ENCODE peak calls at places on chromosomes 1 and 21, in five cellular contexts. D is stimulated activated CD4-positive, alpha-beta T cell treated with anti-CD3 and anti-CD28 coated beads, Interleukin-1b, Interleukin-23, amount 100 ng/mL, for 1 hour; F is C1 segment of cervical spinal cord; I is fibroblast of mammary gland; H is fibroblast of lung. R is an unnamed sample.

GRCh38 chr1:46003315-46003714 is 129.1 kb downstream of the PIK3R3 start:
- DNase-seq in D (no peak), F (no peak), I (no peak), H (no peak), R (no peak)

GRCh38 chr1:160954158-160955104 is at the start of gene ITLN2:
- DNase-seq in D (no peak), F (no peak), I (peak; percentile 30), H (peak; percentile 14), R (no peak)

GRCh38 chr1:54804471-54805132 is 3.5 kb upstream of the TTC22 start:
- DNase-seq in D (no peak), F (no peak), I (peak; percentile 34), H (no peak), R (no peak)

GRCh38 chr1:20223659-20224058 is 37.3 kb upstream of the PLA2G2C start:
- DNase-seq in D (no peak), F (no peak), I (no peak), H (no peak), R (no peak)

GRCh38 chr1:191963286-191963685 is 195.0 kb upstream of the RGS18 start:
- DNase-seq in D (no peak), F (no peak), I (no peak), H (peak; percentile 77), R (no peak)

GRCh38 chr1:162168261-162168660 is 98.8 kb downstream of the NOS1AP start:
- DNase-seq in D (no peak), F (no peak), I (no peak), H (no peak), R (no peak)

GRCh38 chr1:3463013-3463385 is 8.5 kb downstream of the ARHGEF16 start:
- DNase-seq in D (no peak), F (no peak), I (no peak), H (no peak), R (no peak)

GRCh38 chr1:117589531-117589930 is 16.3 kb upstream of the TENT5C start:
- DNase-seq in D (no peak), F (no peak), I (no peak), H (no peak), R (no peak)

GRCh38 chr1:116496380-116496779 is 74.4 kb downstream of the CD58 start:
- DNase-seq in D (no peak), F (no peak), I (peak; percentile 82), H (no peak), R (no peak)

GRCh38 chr1:3551711-3552110 is 59.6 kb downstream of the MEGF6 start:
- DNase-seq in D (no peak), F (no peak), I (no peak), H (no peak), R (no peak)

GRCh38 chr21:42666918-42667317 is 13.5 kb downstream of the PDE9A start:
- DNase-seq in D (no peak), F (peak; percentile 23), I (no peak), H (no peak), R (no peak)

GRCh38 chr1:39196244-39197215 is 8.0 kb upstream of the MACF1 start:
- DNase-seq in D (no peak), F (no peak), I (peak; percentile 62), H (peak; percentile 79), R (peak; percentile 82)

GRCh38 chr21:45866473-45867010 is 115.0 kb upstream of the COL6A1 start:
- DNase-seq in D (no peak), F (no peak), I (no peak), H (no peak), R (no peak)

GRCh38 chr1:155082301-155082940 is 3.8 kb downstream of the EFNA3 start:
- DNase-seq in D (no peak), F (no peak), I (no peak), H (no peak), R (no peak)

GRCh38 chr1:22799971-22800370 is 89.3 kb downstream of the EPHB2 start:
- DNase-seq in D (no peak), F (no peak), I (no peak), H (no peak), R (no peak)

GRCh38 chr1:237814319-237814924 is 76.3 kb downstream of the ZP4 start:
- DNase-seq in D (no peak), F (no peak), I (peak; percentile 17), H (peak; percentile 13), R (peak; percentile 1)

GRCh38 chr1:37795340-37796110 is 1.9 kb downstream of the MANEAL start:
- DNase-seq in D (peak; percentile 26), F (no peak), I (peak; percentile 41), H (peak; percentile 48), R (no peak)

GRCh38 chr1:8147922-8148321 is 121.8 kb upstream of the ERRFI1 start:
- DNase-seq in D (no peak), F (no peak), I (no peak), H (no peak), R (no peak)

GRCh38 chr1:160115545-160116276 is at the start of gene ATP1A2:
- DNase-seq in D (no peak), F (no peak), I (no peak), H (no peak), R (no peak)

GRCh38 chr1:202217951-202218350 is 24.4 kb downstream of the LGR6 start:
- DNase-seq in D (no peak), F (no peak), I (no peak), H (no peak), R (no peak)

GRCh38 chr1:202085682-202086373 is 36.9 kb upstream of the GPR37L1 start:
- DNase-seq in D (no peak), F (peak; percentile 35), I (peak; percentile 37), H (no peak), R (no peak)

GRCh38 chr1:159913451-159914192 is 11.7 kb downstream of the TAGLN2 start:
- DNase-seq in D (no peak), F (no peak), I (no peak), H (no peak), R (no peak)

GRCh38 chr1:59976194-59977074 is 49.9 kb upstream of the CYP2J2 start:
- DNase-seq in D (peak; percentile 17), F (peak; percentile 17), I (peak; percentile 70), H (peak; percentile 38), R (peak; percentile 38)

GRCh38 chr1:13807213-13807612 is 107.2 kb downstream of the PRDM2 start:
- DNase-seq in D (no peak), F (no peak), I (peak; percentile 23), H (no peak), R (no peak)

GRCh38 chr1:32332290-32333079 is 3.5 kb downstream of the MARCKSL1 start:
- DNase-seq in D (no peak), F (no peak), I (no peak), H (no peak), R (no peak)

GRCh38 chr1:39214998-39215873 is 10.7 kb downstream of the MACF1 start:
- DNase-seq in D (no peak), F (no peak), I (no peak), H (peak; percentile 53), R (no peak)

GRCh38 chr21:43653626-43654025 is 5.7 kb downstream of the HSF2BP start:
- DNase-seq in D (no peak), F (no peak), I (no peak), H (no peak), R (no peak)

GRCh38 chr1:20449736-20450311 is 36.2 kb downstream of the CAMK2N1 start:
- DNase-seq in D (no peak), F (no peak), I (peak; percentile 97), H (peak; percentile 51), R (peak; percentile 2)

GRCh38 chr1:62232885-62233284 is 38.2 kb downstream of the L1TD1 start:
- DNase-seq in D (no peak), F (no peak), I (no peak), H (no peak), R (no peak)

GRCh38 chr1:183711165-183711678 is 58.1 kb upstream of the APOBEC4 start:
- DNase-seq in D (no peak), F (no peak), I (no peak), H (no peak), R (no peak)

GRCh38 chr1:230797376-230798186 is 50.4 kb downstream of the CAPN9 start:
- DNase-seq in D (no peak), F (peak; percentile 23), I (peak; percentile 73), H (peak; percentile 64), R (peak; percentile 70)

GRCh38 chr1:214549604-214550338 is 1.6 kb downstream of the PTPN14 start:
- DNase-seq in D (no peak), F (no peak), I (peak; percentile 57), H (peak; percentile 60), R (no peak)

GRCh38 chr21:34996304-34997081 is 52.6 kb downstream of the RUNX1 start:
- DNase-seq in D (no peak), F (no peak), I (peak; percentile 87), H (peak; percentile 64), R (no peak)

GRCh38 chr21:36337099-36337509 is 17.1 kb downstream of the MORC3 start:
- DNase-seq in D (no peak), F (no peak), I (peak; percentile 83), H (peak; percentile 58), R (no peak)

GRCh38 chr1:115761601-115762302 is 6.8 kb downstream of the CASQ2 start:
- DNase-seq in D (no peak), F (no peak), I (peak; percentile 31), H (no peak), R (no peak)

GRCh38 chr1:167629681-167630567 is at the start of gene RCSD1:
- DNase-seq in D (no peak), F (no peak), I (no peak), H (peak; percentile 13), R (no peak)

GRCh38 chr1:63643926-63644325 is 50.7 kb downstream of the PGM1 start:
- DNase-seq in D (no peak), F (no peak), I (no peak), H (no peak), R (no peak)

GRCh38 chr1:84434081-84434755 is 35.9 kb downstream of the DNASE2B start:
- DNase-seq in D (no peak), F (no peak), I (no peak), H (no peak), R (no peak)

GRCh38 chr1:228190182-228190581 is 17.7 kb upstream of the OBSCN start:
- DNase-seq in D (no peak), F (no peak), I (no peak), H (no peak), R (no peak)

R was measured in astrocyte of the cerebellum.